ENCODE peak calls at places on chromosomes 5 and 9, in five cellular contexts. E, J, H, F and N are unnamed samples.

GRCh38 chr9:100652850-100653249 is 75.0 kb downstream of the CAVIN4 start:
- DNase-seq in E (no peak), H (no peak), J (no peak), F (no peak), N (no peak)

GRCh38 chr5:52802272-52803011 is 14.7 kb downstream of the ITGA1 start:
- DNase-seq in H (no peak), E (no peak), F (no peak), J (no peak), N (no peak)

GRCh38 chr9:83620841-83621636 is 1.9 kb upstream of the IDNK start:
- DNase-seq in E (peak), F (peak), J (peak), H (peak), N (peak)

GRCh38 chr5:126416266-126416925 is 6.8 kb upstream of the GRAMD2B start:
- DNase-seq in E (no peak), F (no peak), J (no peak), H (no peak), N (no peak)

GRCh38 chr9:125977223-125977622 is 230.1 kb downstream of the PBX3 start:
- DNase-seq in H (no peak), E (no peak), J (no peak), F (no peak), N (no peak)

GRCh38 chr9:83327323-83327722 is 210.9 kb downstream of the FRMD3 start:
- DNase-seq in E (no peak), F (no peak), J (no peak), H (no peak), N (no peak)

GRCh38 chr5:170363671-170364070 is 25.5 kb downstream of the KCNMB1 start:
- DNase-seq in J (no peak), F (no peak), H (no peak), E (no peak), N (no peak)

GRCh38 chr5:142507528-142507927 is 178.4 kb downstream of the FGF1 start:
- DNase-seq in J (no peak), E (no peak), H (no peak), F (no peak), N (peak)

GRCh38 chr5:40354171-40354570 is 325.5 kb upstream of the PTGER4 start:
- DNase-seq in F (no peak), J (no peak), E (no peak), H (no peak), N (no peak)

GRCh38 chr5:128905225-128906110 is 59.8 kb upstream of the SLC27A6 start:
- DNase-seq in F (no peak), J (no peak), E (peak), H (peak), N (peak)

GRCh38 chr9:23826120-23826629 is at the start of gene ELAVL2:
- DNase-seq in E (peak), J (peak), H (peak), F (peak), N (peak)

GRCh38 chr5:157865844-157866243 is 6.9 kb upstream of the CLINT1 start:
- DNase-seq in E (no peak), J (no peak), H (no peak), F (no peak), N (no peak)